ENCODE peak calls at places on chromosomes 16 and 17, in seven cellular contexts. G, R, M, Y, L, A and Q are unnamed samples.
A peak's percentile ranks its signal among the peaks of the same experiment; 100 is the strongest.

GRCh38 chr16:27270389-27270788 is 1.8 kb upstream of the NSMCE1 start:
- DNase-seq in G (no peak), R (no peak), M (no peak), Y (no peak), L (no peak), A (no peak), Q (no peak)

GRCh38 chr16:57938484-57938883 is 32.4 kb downstream of the CNGB1 start:
- DNase-seq in G (no peak), R (no peak), M (no peak), Y (no peak), L (no peak), A (no peak), Q (no peak)

GRCh38 chr17:9273334-9274118 is 252.2 kb downstream of the NTN1 start:
- DNase-seq in G (peak; percentile 84), R (no peak), M (no peak), Y (no peak), L (no peak), A (no peak), Q (no peak)

GRCh38 chr17:13521784-13522183 is 79.9 kb downstream of the HS3ST3A1 start:
- DNase-seq in G (no peak), R (no peak), M (no peak), Y (no peak), L (no peak), A (no peak), Q (no peak)

GRCh38 chr17:63189082-63189481 is 223.0 kb downstream of the TANC2 start:
- DNase-seq in G (peak; percentile 66), R (no peak), M (no peak), Y (no peak), L (no peak), A (no peak), Q (no peak)

GRCh38 chr16:47067203-47067602 is 76.5 kb downstream of the NETO2 start:
- DNase-seq in G (no peak), R (no peak), M (no peak), Y (no peak), L (no peak), A (no peak), Q (no peak)

GRCh38 chr17:44859701-44860100 is 12.0 kb downstream of the HIGD1B start:
- DNase-seq in G (no peak), R (no peak), M (no peak), Y (no peak), L (no peak), A (no peak), Q (no peak)

GRCh38 chr17:66441012-66441703 is 138.7 kb downstream of the PRKCA start:
- DNase-seq in G (no peak), R (no peak), M (no peak), Y (no peak), L (no peak), A (no peak), Q (no peak)

GRCh38 chr17:58413684-58414083 is 3.6 kb downstream of the RNF43 start:
- DNase-seq in G (no peak), R (no peak), M (no peak), Y (no peak), L (no peak), A (no peak), Q (peak; percentile 49)

GRCh38 chr16:51524555-51525373 is 373.7 kb upstream of the SALL1 start:
- DNase-seq in G (peak; percentile 82), R (no peak), M (no peak), Y (no peak), L (no peak), A (no peak), Q (peak; percentile 25)

GRCh38 chr16:88570691-88571092 is 489 bp downstream of the ZC3H18 start:
- DNase-seq in G (no peak), R (no peak), M (peak; percentile 26), Y (no peak), L (no peak), A (no peak), Q (peak; percentile 1)

GRCh38 chr17:7767425-7768021 is 50.0 kb downstream of the DNAH2 start:
- DNase-seq in G (no peak), R (no peak), M (no peak), Y (no peak), L (peak; percentile 13), A (no peak), Q (peak; percentile 36)

GRCh38 chr16:66746682-66747081 is 4.7 kb downstream of the DYNC1LI2 start:
- DNase-seq in G (peak; percentile 66), R (no peak), M (no peak), Y (no peak), L (no peak), A (no peak), Q (no peak)

GRCh38 chr17:73485130-73485529 is 159.1 kb downstream of the SDK2 start:
- DNase-seq in G (no peak), R (no peak), M (no peak), Y (no peak), L (no peak), A (no peak), Q (no peak)

GRCh38 chr17:56581635-56582605 is 11.6 kb upstream of the NOG start:
- DNase-seq in G (no peak), R (no peak), M (peak; percentile 75), Y (no peak), L (no peak), A (no peak), Q (no peak)

GRCh38 chr16:11232852-11233726 is 22.9 kb downstream of the SOCS1 start:
- DNase-seq in G (no peak), R (no peak), M (no peak), Y (peak; percentile 90), L (no peak), A (peak; percentile 87), Q (peak; percentile 66)

GRCh38 chr16:30867747-30868146 is 26.1 kb downstream of the BCL7C start:
- DNase-seq in G (no peak), R (no peak), M (no peak), Y (no peak), L (no peak), A (no peak), Q (no peak)

GRCh38 chr16:11078812-11079459 is 134.6 kb downstream of the CLEC16A start:
- DNase-seq in G (peak; percentile 91), R (peak; percentile 26), M (no peak), Y (no peak), L (no peak), A (no peak), Q (no peak)